ENCODE peak calls at places on chromosomes 4 and X, in nine cellular contexts. Z is activated CD8-positive, alpha-beta T cell treated with anti-CD3 and anti-CD28 coated beads, Interleukin-2, amount 10 ng/mL, durations not matched to agents 7 days and 5 days; M is HTR-8/SVneo; Q is HFFc6; S is DMS 273 treated with DMSO at 0.1 percent for 48 hours; T is EL; N is stimulated activated CD4-positive, alpha-beta T cell treated with anti-CD3 and anti-CD28 coated beads, Interleukin-2, amount 100 ng/mL, for 48 hours; P is cardiac fibroblast; Y is CD8-positive, alpha-beta memory T cell. B is an unnamed sample.

GRCh38 chrX:38279188-38279587 is 48.1 kb downstream of the RPGR start:
- DNase-seq in Z (no peak), M (no peak), Q (no peak), S (no peak), T (no peak), N (no peak), P (no peak), Y (no peak), B (no peak)

GRCh38 chr4:7485096-7485495 is 50.4 kb upstream of the PSAPL1 start:
- DNase-seq in Z (no peak), M (no peak), Q (no peak), S (no peak), T (no peak), N (no peak), P (no peak), Y (no peak), B (no peak)

GRCh38 chr4:132114885-132115284 is 1034.2 kb upstream of the PCDH10 start:
- DNase-seq in Z (no peak), M (no peak), Q (no peak), S (no peak), T (no peak), N (no peak), P (peak), Y (no peak), B (no peak)

GRCh38 chrX:40056420-40056819 is 41.3 kb downstream of the BCOR start:
- DNase-seq in Z (no peak), M (no peak), Q (no peak), S (no peak), T (peak), N (no peak), P (no peak), Y (no peak), B (peak)

GRCh38 chr4:189823611-189824010 is 117.1 kb upstream of the FRG1 start:
- DNase-seq in Z (no peak), M (no peak), Q (no peak), S (no peak), T (no peak), N (no peak), P (no peak), Y (no peak), B (no peak)

GRCh38 chr4:88908003-88908402 is 149.0 kb downstream of the FAM13A start:
- DNase-seq in Z (no peak), M (no peak), Q (no peak), S (no peak), T (no peak), N (no peak), P (no peak), Y (no peak), B (peak)

GRCh38 chrX:19627081-19627480 is 111.8 kb upstream of the MAP3K15 start:
- DNase-seq in Z (no peak), M (no peak), Q (no peak), S (no peak), T (no peak), N (no peak), P (no peak), Y (no peak), B (no peak)

GRCh38 chrX:93591398-93591797 is 82.0 kb downstream of the NAP1L3 start:
- DNase-seq in Z (no peak), M (no peak), Q (no peak), S (no peak), T (no peak), N (no peak), P (no peak), Y (no peak), B (no peak)

GRCh38 chr4:43435303-43435702 is 542.8 kb downstream of the GRXCR1 start:
- DNase-seq in Z (no peak), M (no peak), Q (no peak), S (no peak), T (no peak), N (no peak), P (no peak), Y (no peak), B (no peak)

GRCh38 chr4:147916351-147916750 is 184.5 kb downstream of the ARHGAP10 start:
- DNase-seq in Z (no peak), M (no peak), Q (no peak), S (no peak), T (peak), N (no peak), P (peak), Y (no peak), B (peak)

GRCh38 chr4:83781434-83781833 is 245.5 kb downstream of the GPAT3 start:
- DNase-seq in Z (no peak), M (no peak), Q (no peak), S (no peak), T (no peak), N (no peak), P (no peak), Y (no peak), B (no peak)

GRCh38 chr4:128751354-128751753 is 58.1 kb upstream of the JADE1 start:
- DNase-seq in Z (no peak), M (no peak), Q (no peak), S (no peak), T (no peak), N (no peak), P (no peak), Y (no peak), B (no peak)

GRCh38 chr4:116599859-116600258 is 485.5 kb downstream of the TRAM1L1 start:
- DNase-seq in Z (no peak), M (no peak), Q (no peak), S (no peak), T (no peak), N (peak), P (no peak), Y (no peak), B (no peak)